ENCODE peak calls at places on chromosomes 5 and 9, in four cellular contexts. I is NCI-H446 treated with DMSO at 0.1 percent for 48 hours, W is fibroblast of pulmonary artery, C is astrocyte of the spinal cord. G is an unnamed sample.

GRCh38 chr5:390571-391491 is 52.1 kb upstream of the EXOC3 start:
- DNase-seq in W (no peak), C (no peak), I (no peak), G (peak; percentile 38)

GRCh38 chr5:32095261-32095671 is 78.9 kb downstream of the GOLPH3 start:
- DNase-seq in I (no peak), W (no peak), C (peak; percentile 34), G (no peak)

GRCh38 chr9:128072144-128073021 is 4.4 kb downstream of the SLC25A25 start:
- DNase-seq in C (peak; percentile 84), I (peak; percentile 55), W (peak; percentile 89), G (peak; percentile 37)

GRCh38 chr5:69368458-69369368 is 607 bp downstream of the AK6 start:
- DNase-seq in I (peak; percentile 39), C (peak; percentile 19), W (peak; percentile 50), G (no peak)

GRCh38 chr9:124869466-124869985 is 7.6 kb downstream of the ARPC5L start:
- DNase-seq in I (no peak), W (no peak), C (no peak), G (peak; percentile 44)

GRCh38 chr5:119117237-119117636 is 46.4 kb downstream of the DMXL1 start:
- DNase-seq in W (no peak), I (no peak), C (no peak), G (no peak)

GRCh38 chr9:132451276-132451675 is 41.3 kb downstream of the CFAP77 start:
- DNase-seq in I (no peak), C (no peak), W (no peak), G (peak; percentile 7)

GRCh38 chr9:95264954-95265615 is 52.4 kb downstream of the FANCC start:
- DNase-seq in C (peak; percentile 55), W (peak; percentile 53), I (no peak), G (no peak)

GRCh38 chr9:93898502-93899426 is 56.4 kb downstream of the BARX1 start:
- DNase-seq in W (no peak), I (no peak), C (no peak), G (no peak)

GRCh38 chr5:14672508-14673394 is 8.2 kb downstream of the OTULIN start:
- DNase-seq in I (no peak), W (peak; percentile 14), C (no peak), G (peak; percentile 14)

GRCh38 chr5:10863763-10864383 is 102.8 kb upstream of the DAP start:
- DNase-seq in W (peak; percentile 48), C (peak; percentile 33), I (peak; percentile 53), G (peak; percentile 56)

GRCh38 chr5:15117691-15118090 is 246.1 kb upstream of the ANKH start:
- DNase-seq in C (no peak), W (no peak), I (no peak), G (no peak)

G was measured in small intestine.